ENCODE peak calls at places on chromosomes 7 and 10, in five cellular contexts. K is GM19239; D is neural progenitor cell; P is activated T-helper 1 cell treated with anti-CD3 and anti-CD28 coated beads, Interleukin-2, amount 50 U/mL, for 16 hours; V is MCF 10A. G is an unnamed sample.

GRCh38 chr10:49508249-49508648 is 30.7 kb downstream of the ERCC6 start:
- DNase-seq in D (no peak), K (no peak), V (no peak), P (no peak), G (no peak)

GRCh38 chr7:25575634-25576033 is 347.3 kb upstream of the NPVF start:
- DNase-seq in V (no peak), P (no peak), D (no peak), K (no peak), G (no peak)

GRCh38 chr7:128361463-128362441 is at the start of gene PRRT4:
- DNase-seq in P (no peak), V (no peak), K (no peak), D (peak), G (no peak)

GRCh38 chr10:77516575-77516974 is 121.0 kb downstream of the KCNMA1 start:
- DNase-seq in K (no peak), V (no peak), P (no peak), D (no peak), G (no peak)

GRCh38 chr10:66983482-66983818 is 57.6 kb downstream of the LRRTM3 start:
- DNase-seq in K (no peak), D (no peak), V (no peak), P (no peak), G (no peak)

GRCh38 chr10:84375011-84375410 is 46.6 kb downstream of the CCSER2 start:
- DNase-seq in D (peak), K (peak), P (no peak), V (peak), G (peak)

GRCh38 chr10:130192276-130192848 is 56.2 kb downstream of the GLRX3 start:
- DNase-seq in K (no peak), D (no peak), V (no peak), P (no peak), G (no peak)

GRCh38 chr7:50362712-50363282 is 58.3 kb downstream of the IKZF1 start:
- DNase-seq in V (no peak), P (no peak), K (no peak), D (no peak), G (peak)

GRCh38 chr10:90592903-90593302 is 264.9 kb downstream of the HTR7 start:
- DNase-seq in V (peak), K (peak), P (no peak), D (peak), G (peak)

GRCh38 chr10:75375828-75376227 is 25.7 kb downstream of the ZNF503 start:
- DNase-seq in K (peak), P (no peak), D (no peak), V (no peak), G (no peak)